ENCODE peak calls at places on chromosome 21, in six cellular contexts. E is mammary epithelial cell; T is NCI-H2029; S is astrocyte of the cerebellum; G is stimulated activated CD4-positive, alpha-beta T cell treated with anti-CD3 and anti-CD28 coated beads, Interleukin-15, amount 100 ng/mL, for 1 hour; A is RPMI8226. B is an unnamed sample.
A peak's percentile ranks its signal among the peaks of the same experiment; 100 is the strongest.

GRCh38 chr21:26798856-26799751 is 46.1 kb downstream of the ADAMTS1 start:
- DNase-seq in E (no peak), A (no peak), S (no peak), T (peak; percentile 79), G (no peak), B (peak; percentile 78)

GRCh38 chr21:39319814-39320332 is 6.4 kb upstream of the BRWD1 start:
- DNase-seq in A (no peak), T (no peak), G (no peak), E (no peak), S (no peak), B (no peak)

GRCh38 chr21:33126569-33126968 is 56.6 kb downstream of the OLIG1 start:
- DNase-seq in E (no peak), S (no peak), A (no peak), G (no peak), T (no peak), B (no peak)

GRCh38 chr21:16976132-16976666 is 536.6 kb upstream of the CXADR start:
- DNase-seq in A (no peak), T (no peak), G (no peak), E (no peak), S (no peak), B (no peak)

GRCh38 chr21:38965910-38966504 is 160.3 kb downstream of the ETS2 start:
- DNase-seq in T (peak; percentile 99), E (no peak), G (no peak), S (no peak), A (peak; percentile 78), B (peak; percentile 98)

GRCh38 chr21:31382060-31382459 is 38.0 kb upstream of the TIAM1 start:
- DNase-seq in G (no peak), T (no peak), A (no peak), E (no peak), S (no peak), B (no peak)

GRCh38 chr21:17427157-17427556 is 85.7 kb upstream of the CXADR start:
- DNase-seq in E (no peak), S (no peak), A (no peak), G (no peak), T (no peak), B (no peak)

GRCh38 chr21:33964706-33965325 is 49.2 kb upstream of the ATP5PO start:
- DNase-seq in T (no peak), A (no peak), G (no peak), S (no peak), E (no peak), B (no peak)

GRCh38 chr21:41662161-41662560 is 104.7 kb downstream of the RIPK4 start:
- DNase-seq in E (no peak), S (no peak), T (no peak), G (no peak), A (no peak), B (no peak)

GRCh38 chr21:42677339-42678117 is 24.1 kb downstream of the PDE9A start:
- DNase-seq in S (peak; percentile 89), A (peak; percentile 76), T (peak; percentile 21), G (no peak), E (peak; percentile 53), B (no peak)

GRCh38 chr21:32368386-32368785 is 24.4 kb downstream of the URB1 start:
- DNase-seq in G (no peak), S (no peak), T (no peak), E (no peak), A (no peak), B (no peak)

GRCh38 chr21:30186242-30186641 is 19.6 kb upstream of the CLDN17 start:
- DNase-seq in G (no peak), A (no peak), S (no peak), E (no peak), T (no peak), B (no peak)

GRCh38 chr21:15653710-15654109 is 76.1 kb upstream of the USP25 start:
- DNase-seq in G (no peak), E (no peak), S (no peak), A (no peak), T (no peak), B (no peak)

GRCh38 chr21:33432496-33432895 is 29.3 kb downstream of the IFNGR2 start:
- DNase-seq in G (no peak), S (no peak), E (no peak), T (no peak), A (no peak), B (no peak)